ENCODE peak calls at places on chromosomes 12 and 14, in ten cellular contexts. U is activated naive CD8-positive, alpha-beta T cell treated with anti-CD3 and anti-CD28 coated beads, Interleukin-2, amount 50 U/mL, for 24 hours; Y is EL; P is stomach; I is central memory CD8-positive, alpha-beta T cell; Q is OCI-M1; W is cardiac muscle cell; C is AG10803; K is NCI-H748 treated with DMSO at 0.1 percent for 48 hours; F is activated T-cell treated with anti-CD3 and anti-CD28 coated beads, Interleukin-2, amount 50 U/mL, for 1 hour. V is an unnamed sample.

GRCh38 chr14:78598046-78598652 is 428.0 kb downstream of the NRXN3 start:
- DNase-seq in U (peak), Y (peak), P (peak), I (no peak), Q (peak), W (peak), C (peak), K (peak), F (peak), V (peak)

GRCh38 chr14:26394114-26394855 is 203.5 kb downstream of the NOVA1 start:
- DNase-seq in U (no peak), Y (no peak), P (peak), I (no peak), Q (peak), W (peak), C (peak), K (peak), F (no peak), V (no peak)

GRCh38 chr12:510071-510825 is 50.5 kb downstream of the B4GALNT3 start:
- DNase-seq in U (no peak), Y (no peak), P (peak), I (no peak), Q (no peak), W (no peak), C (no peak), K (peak), F (no peak), V (no peak)

GRCh38 chr14:100440207-100440631 is 117.1 kb downstream of the SLC25A47 start:
- DNase-seq in U (peak), Y (peak), P (peak), I (no peak), Q (peak), W (peak), C (peak), K (peak), F (peak), V (peak)

GRCh38 chr12:65532162-65532561 is 253.7 kb downstream of the MSRB3 start:
- DNase-seq in U (no peak), Y (peak), P (no peak), I (no peak), Q (no peak), W (no peak), C (peak), K (no peak), F (no peak), V (no peak)

GRCh38 chr12:57863676-57864075 is 17.1 kb upstream of the CTDSP2 start:
- DNase-seq in U (no peak), Y (no peak), P (no peak), I (no peak), Q (no peak), W (no peak), C (no peak), K (no peak), F (no peak), V (no peak)

GRCh38 chr12:27595231-27595642 is 71.2 kb downstream of the PPFIBP1 start:
- DNase-seq in U (no peak), Y (peak), P (no peak), I (no peak), Q (no peak), W (no peak), C (peak), K (no peak), F (no peak), V (no peak)

GRCh38 chr14:71013551-71014192 is 106.4 kb downstream of the PCNX1 start:
- DNase-seq in U (no peak), Y (no peak), P (no peak), I (no peak), Q (no peak), W (no peak), C (peak), K (no peak), F (no peak), V (no peak)

GRCh38 chr14:70600382-70601157 is at the start of gene MED6:
- DNase-seq in U (peak), Y (peak), P (peak), I (peak), Q (peak), W (peak), C (peak), K (peak), F (peak), V (peak)

GRCh38 chr12:47860279-47860841 is 40.7 kb upstream of the HDAC7 start:
- DNase-seq in U (peak), Y (no peak), P (no peak), I (no peak), Q (no peak), W (no peak), C (no peak), K (no peak), F (no peak), V (no peak)

GRCh38 chr14:72710212-72710611 is 183.7 kb downstream of the DPF3 start:
- DNase-seq in U (no peak), Y (no peak), P (no peak), I (no peak), Q (no peak), W (no peak), C (peak), K (no peak), F (no peak), V (no peak)

GRCh38 chr12:91562476-91562875 is 379.9 kb upstream of the DCN start:
- DNase-seq in U (no peak), Y (peak), P (no peak), I (no peak), Q (peak), W (no peak), C (peak), K (no peak), F (no peak), V (no peak)

GRCh38 chr12:57579677-57580465 is 11.1 kb upstream of the PIP4K2C start:
- DNase-seq in U (no peak), Y (no peak), P (no peak), I (no peak), Q (no peak), W (no peak), C (no peak), K (no peak), F (no peak), V (no peak)

GRCh38 chr12:131865196-131865875 is 29.1 kb upstream of the ULK1 start:
- DNase-seq in U (no peak), Y (peak), P (no peak), I (no peak), Q (no peak), W (no peak), C (no peak), K (no peak), F (no peak), V (no peak)

GRCh38 chr14:37900582-37900981 is 305.2 kb downstream of the TTC6 start:
- DNase-seq in U (no peak), Y (no peak), P (no peak), I (no peak), Q (no peak), W (no peak), C (no peak), K (no peak), F (no peak), V (no peak)

GRCh38 chr14:103854822-103855733 is 7.7 kb upstream of the PPP1R13B start:
- DNase-seq in U (no peak), Y (no peak), P (peak), I (no peak), Q (no peak), W (peak), C (no peak), K (peak), F (no peak), V (no peak)

GRCh38 chr12:98637068-98637467 is 7.5 kb downstream of the IKBIP start:
- DNase-seq in U (no peak), Y (no peak), P (no peak), I (no peak), Q (no peak), W (no peak), C (no peak), K (no peak), F (no peak), V (no peak)

GRCh38 chr14:90643982-90644510 is 172.2 kb downstream of the TTC7B start:
- DNase-seq in U (no peak), Y (no peak), P (no peak), I (no peak), Q (no peak), W (no peak), C (no peak), K (no peak), F (no peak), V (no peak)

GRCh38 chr12:105706321-105706972 is 376.0 kb downstream of the C12orf75 start:
- DNase-seq in U (no peak), Y (peak), P (no peak), I (no peak), Q (no peak), W (no peak), C (peak), K (no peak), F (no peak), V (no peak)

GRCh38 chr14:105091335-105092123 is 26.3 kb upstream of the GPR132 start:
- DNase-seq in U (no peak), Y (peak), P (peak), I (no peak), Q (no peak), W (no peak), C (peak), K (no peak), F (no peak), V (no peak)